ENCODE peak calls at places on chromosomes 3 and 15, in four cellular contexts. N is transverse colon; X is heart left ventricle; B is naive thymus-derived CD4-positive, alpha-beta T cell. W is an unnamed sample.
A peak's percentile ranks its signal among the peaks of the same experiment; 100 is the strongest.

GRCh38 chr3:117006123-117006522 is 296.5 kb downstream of the TUSC7 start:
- DNase-seq in N (no peak), X (no peak), B (no peak), W (no peak)

GRCh38 chr15:94231728-94232086 is 346 bp downstream of the MCTP2 start:
- DNase-seq in N (peak; percentile 49), X (no peak), B (no peak), W (no peak)

GRCh38 chr3:19147905-19148767 is at the start of gene KCNH8:
- DNase-seq in N (peak; percentile 31), X (no peak), B (peak; percentile 0), W (peak; percentile 14)

GRCh38 chr15:55282284-55282833 is 7.3 kb downstream of the RAB27A start:
- DNase-seq in N (no peak), X (no peak), B (no peak), W (no peak)

GRCh38 chr15:77025471-77025901 is 30.6 kb downstream of the PSTPIP1 start:
- DNase-seq in N (no peak), X (peak; percentile 21), B (no peak), W (peak; percentile 9)

GRCh38 chr3:49602877-49603411 is 48.7 kb downstream of the BSN start:
- DNase-seq in N (no peak), X (no peak), B (peak; percentile 33), W (no peak)

GRCh38 chr3:134929976-134930375 is 134.9 kb downstream of the EPHB1 start:
- DNase-seq in N (no peak), X (no peak), B (no peak), W (no peak)

GRCh38 chr3:98784042-98784441 is 20.9 kb downstream of the ST3GAL6 start:
- DNase-seq in N (no peak), X (no peak), B (no peak), W (no peak)

GRCh38 chr3:195230244-195230643 is 40.7 kb downstream of the XXYLT1 start:
- DNase-seq in N (no peak), X (no peak), B (no peak), W (no peak)

GRCh38 chr3:132268956-132269355 is 48.3 kb upstream of the ACP3 start:
- DNase-seq in N (no peak), X (no peak), B (no peak), W (no peak)

GRCh38 chr3:193831495-193832455 is 238.8 kb downstream of the OPA1 start:
- DNase-seq in N (no peak), X (peak; percentile 68), B (no peak), W (no peak)

GRCh38 chr3:88093266-88093665 is 34.2 kb downstream of the ZNF654 start:
- DNase-seq in N (no peak), X (no peak), B (no peak), W (no peak)

GRCh38 chr15:58043192-58043903 is 22.2 kb downstream of the ALDH1A2 start:
- DNase-seq in N (peak; percentile 53), X (peak; percentile 39), B (no peak), W (peak; percentile 38)

GRCh38 chr3:42660131-42660715 is 6.7 kb downstream of the ZBTB47 start:
- DNase-seq in N (no peak), X (no peak), B (no peak), W (no peak)

GRCh38 chr3:59935025-59935424 is 885.2 kb upstream of the CFAP20DC start:
- DNase-seq in N (no peak), X (no peak), B (no peak), W (no peak)

GRCh38 chr15:79629687-79630086 is 197.6 kb downstream of the MINAR1 start:
- DNase-seq in N (no peak), X (peak; percentile 22), B (no peak), W (no peak)

GRCh38 chr3:100637197-100637631 is 27.8 kb downstream of the ADGRG7 start:
- DNase-seq in N (no peak), X (no peak), B (no peak), W (no peak)

GRCh38 chr3:105752791-105753415 is 115.9 kb downstream of the CBLB start:
- DNase-seq in N (peak; percentile 27), X (no peak), B (peak; percentile 90), W (no peak)

GRCh38 chr3:38354588-38355344 is 8.2 kb downstream of the XYLB start:
- DNase-seq in N (peak; percentile 53), X (no peak), B (no peak), W (no peak)

GRCh38 chr15:41967506-41968206 is 4.7 kb downstream of the EHD4 start:
- DNase-seq in N (peak; percentile 28), X (peak; percentile 49), B (no peak), W (no peak)

GRCh38 chr3:138348107-138348949 is at the start of gene MRAS:
- DNase-seq in N (peak; percentile 67), X (peak; percentile 89), B (peak; percentile 12), W (peak; percentile 76)

GRCh38 chr3:18562364-18563154 is 137.4 kb upstream of the SATB1 start:
- DNase-seq in N (no peak), X (no peak), B (no peak), W (no peak)

GRCh38 chr3:137084579-137084978 is 126.8 kb downstream of the IL20RB start:
- DNase-seq in N (no peak), X (no peak), B (no peak), W (no peak)

GRCh38 chr3:38985581-38985980 is 66.2 kb downstream of the SCN11A start:
- DNase-seq in N (no peak), X (no peak), B (no peak), W (no peak)

GRCh38 chr3:160027541-160028195 is 39.0 kb downstream of the IL12A start:
- DNase-seq in N (no peak), X (no peak), B (no peak), W (no peak)

GRCh38 chr15:51864408-51865056 is 35.1 kb downstream of the TMOD3 start:
- DNase-seq in N (no peak), X (no peak), B (no peak), W (no peak)

GRCh38 chr15:49624046-49624445 is 3.2 kb downstream of the DTWD1 start:
- DNase-seq in N (no peak), X (no peak), B (no peak), W (no peak)
- H3K4me1 ChIP-seq in N (peaks cover 30% of the 10 kb centered on the region), X (no peaks in the 10 kb centered on the region), B (peaks cover 17% of the 10 kb centered on the region), W (no peaks in the 10 kb centered on the region)

GRCh38 chr15:88628018-88628673 is 7.0 kb downstream of the AEN start:
- DNase-seq in N (no peak), X (no peak), B (no peak), W (no peak)
- H3K4me1 ChIP-seq in N (peaks cover 44% of the 10 kb centered on the region), X (no peaks in the 10 kb centered on the region), B (peaks cover 69% of the 10 kb centered on the region), W (no peaks in the 10 kb centered on the region)

DNA sequence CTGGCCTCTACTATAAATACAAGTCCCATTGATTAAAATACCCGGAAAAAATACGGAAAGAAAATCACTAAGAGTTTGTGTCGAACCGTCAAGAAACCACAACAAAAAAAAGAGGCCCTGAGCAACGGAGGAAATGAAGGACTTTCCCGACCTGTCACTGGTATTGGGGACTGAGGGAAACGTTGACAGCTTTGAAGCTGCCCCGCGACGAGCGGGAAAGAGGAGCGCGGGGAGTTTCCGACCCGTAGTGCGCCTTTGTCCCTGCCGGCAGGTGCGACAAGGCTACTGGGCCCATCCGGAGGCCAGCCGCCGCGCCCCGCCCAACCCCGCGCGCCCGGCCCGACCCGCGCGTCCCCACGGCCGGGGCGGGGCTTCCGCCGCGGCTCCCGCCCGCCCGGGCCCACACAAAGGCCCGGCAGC is 418 bp downstream of the PBRM1 start:
- DNase-seq in N (peak; percentile 90), X (peak; percentile 84), B (peak; percentile 51), W (peak; percentile 77)
- H3K4me1 ChIP-seq in N (peaks cover 47% of the 10 kb centered on the region), X (peaks cover 22% of the 10 kb centered on the region), B (peaks cover 21% of the 10 kb centered on the region), W (no peaks in the 10 kb centered on the region)

DNA sequence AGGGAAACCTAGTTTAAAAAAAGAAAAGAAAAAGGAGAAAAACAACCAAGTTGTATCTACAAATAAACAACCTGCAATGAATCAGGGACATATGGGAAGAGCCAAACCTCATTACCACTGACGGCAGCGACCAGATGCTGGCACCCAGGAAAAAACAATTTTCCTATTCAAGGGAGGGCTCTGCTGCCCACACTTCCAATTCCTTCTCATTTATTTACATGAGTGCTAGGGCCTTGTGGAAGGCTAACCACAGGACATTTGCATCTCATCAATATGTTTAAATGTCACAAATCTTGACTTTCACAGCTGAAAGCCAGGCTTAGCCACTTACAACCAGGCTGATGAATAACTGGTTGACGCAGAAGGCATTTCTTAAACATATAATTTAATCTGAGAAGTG is 36.0 kb downstream of the RFTN1 start:
- DNase-seq in N (no peak), X (no peak), B (no peak), W (no peak)
- H3K4me1 ChIP-seq in N (peaks cover 31% of the 10 kb centered on the region), X (no peaks in the 10 kb centered on the region), B (peaks cover 36% of the 10 kb centered on the region), W (no peaks in the 10 kb centered on the region)

DNA sequence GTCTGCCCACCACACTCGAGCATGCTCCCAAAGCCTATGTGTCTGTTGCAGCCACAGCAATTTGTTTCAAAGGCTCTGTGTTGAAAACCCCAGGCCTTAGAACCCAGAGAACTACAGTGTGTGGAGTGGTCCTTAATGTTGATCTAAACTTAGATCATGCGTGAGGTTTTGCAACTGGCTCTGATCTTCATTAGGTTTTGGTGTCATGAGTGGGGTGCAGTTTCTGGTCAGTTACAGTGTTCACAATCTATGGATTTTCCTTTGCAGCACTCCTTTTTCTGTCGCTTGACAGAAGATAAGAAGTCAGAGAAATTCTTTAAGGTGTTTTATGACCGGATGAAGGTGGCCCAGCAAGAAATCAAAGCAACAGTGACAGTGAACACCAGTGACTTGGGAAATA is 213.0 kb upstream of the BHLHE40 start:
- DNase-seq in N (no peak), X (no peak), B (no peak), W (no peak)
- H3K4me1 ChIP-seq in N (peaks cover 9% of the 10 kb centered on the region), X (no peaks in the 10 kb centered on the region), B (no peaks in the 10 kb centered on the region), W (peaks cover 9% of the 10 kb centered on the region)

DNA sequence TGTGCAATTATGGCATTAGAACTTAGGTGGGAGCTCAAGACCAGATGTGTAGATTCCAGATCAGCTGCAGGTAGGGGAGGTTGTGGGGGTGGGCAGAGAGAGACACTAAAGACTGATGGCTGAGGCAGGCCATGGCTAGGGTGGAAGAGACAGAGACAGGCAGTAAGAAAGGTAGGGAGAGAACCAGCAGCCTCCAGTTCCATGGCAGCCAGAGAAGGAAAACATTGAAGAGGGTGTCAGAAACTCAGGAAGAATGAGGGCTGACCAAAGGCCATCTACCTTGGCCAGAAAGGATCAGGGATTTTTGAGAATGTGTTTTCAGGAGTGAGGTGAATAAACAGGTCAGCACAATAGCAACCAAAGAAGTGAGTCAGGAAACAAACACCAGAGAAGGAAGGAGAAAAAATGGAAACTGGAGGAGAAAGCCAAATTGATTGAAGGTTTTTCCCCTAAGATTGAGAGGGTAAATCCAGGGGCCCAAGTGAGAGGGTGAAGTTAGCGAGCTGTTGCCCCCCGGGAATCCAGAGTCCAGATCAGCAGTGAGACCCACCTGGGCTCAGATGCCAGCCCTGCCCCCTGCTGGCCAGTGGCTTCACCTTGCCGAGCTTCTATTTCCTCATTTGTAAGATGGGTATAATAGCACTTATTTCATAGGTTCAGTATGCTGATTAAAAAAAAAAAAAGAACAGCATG is 41.0 kb downstream of the ABHD2 start:
- DNase-seq in N (peak; percentile 66), X (no peak), B (peak; percentile 45), W (peak; percentile 52)
- H3K4me1 ChIP-seq in N (peaks cover 39% of the 10 kb centered on the region), X (peaks cover 36% of the 10 kb centered on the region), B (peaks cover 17% of the 10 kb centered on the region), W (peaks cover 9% of the 10 kb centered on the region)

DNA sequence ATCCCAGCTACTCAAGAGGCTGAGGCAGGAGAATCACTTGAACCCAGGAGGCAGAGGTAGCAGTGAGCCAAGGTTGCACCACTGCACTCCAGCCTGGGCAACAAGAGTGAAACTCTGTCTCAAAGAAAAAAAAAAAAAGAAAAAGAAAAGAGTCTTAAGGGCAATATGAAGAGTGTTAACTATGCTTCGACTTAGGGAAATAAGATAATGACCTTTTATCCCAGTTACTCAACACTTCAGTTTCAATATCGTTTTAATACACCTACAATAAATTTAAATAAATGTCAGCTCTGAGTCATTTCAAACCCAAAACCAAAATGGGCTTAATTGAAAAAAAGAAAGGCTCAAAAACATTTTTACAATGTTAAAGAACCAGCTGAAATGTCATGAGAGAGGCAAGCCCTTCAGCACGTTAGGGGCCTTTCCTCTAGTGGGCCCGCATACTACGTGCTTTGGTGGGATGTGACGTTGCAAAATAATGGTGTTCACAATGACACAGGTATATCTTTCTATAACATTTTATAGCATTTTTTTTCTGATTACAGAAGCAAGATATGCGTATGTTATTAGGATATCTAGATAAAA is 15.3 kb downstream of the FYCO1 start:
- DNase-seq in N (no peak), X (no peak), B (no peak), W (no peak)
- H3K4me1 ChIP-seq in N (peaks cover 58% of the 10 kb centered on the region), X (peaks cover 16% of the 10 kb centered on the region), B (peaks cover 71% of the 10 kb centered on the region), W (peaks cover 27% of the 10 kb centered on the region)